ENCODE peak calls at places on chromosome 10, in eight cellular contexts. R is stomach, Q is A549, D is body of pancreas, Y is HCT116, Z is prostate gland, V is tibial nerve, X is spleen. M is an unnamed sample. For H3K4me1, the result is how much of the 10 kb centered on the place peaks cover.

GRCh38 chr10:44804661-44805060 is 106.5 kb upstream of the TMEM72 start:
- DNase-seq in R (no peak), Q (no peak), D (no peak), Y (no peak), Z (no peak), V (no peak), X (no peak), M (no peak)

GRCh38 chr10:89475567-89475966 is 59.8 kb downstream of the SLC16A12 start:
- DNase-seq in R (no peak), Q (no peak), D (no peak), Y (no peak), Z (no peak), V (no peak), X (no peak), M (no peak)

GRCh38 chr10:84540617-84541288 is 212.4 kb downstream of the CCSER2 start:
- DNase-seq in R (peak), Q (peak), D (peak), Y (no peak), Z (peak), V (peak), X (peak), M (no peak)

GRCh38 chr10:10977231-10977956 is 40.3 kb upstream of the CELF2 start:
- DNase-seq in R (no peak), Q (no peak), D (peak), Y (no peak), Z (no peak), V (no peak), X (no peak), M (no peak)

GRCh38 chr10:128068398-128069285 is 57.6 kb downstream of the MKI67 start:
- DNase-seq in R (no peak), Q (no peak), D (no peak), Y (no peak), Z (no peak), V (peak), X (peak), M (no peak)

GRCh38 chr10:59903871-59904270 is 2.5 kb downstream of the CCDC6 start:
- DNase-seq in R (no peak), Q (no peak), D (no peak), Y (no peak), Z (no peak), V (no peak), X (no peak), M (no peak)

GRCh38 chr10:58384536-58384998 is 643 bp upstream of the TFAM start:
- DNase-seq in R (no peak), Q (peak), D (no peak), Y (no peak), Z (no peak), V (no peak), X (no peak), M (no peak)

GRCh38 chr10:122363722-122364463 is 10.6 kb upstream of the PLEKHA1 start:
- DNase-seq in R (no peak), Q (no peak), D (no peak), Y (no peak), Z (peak), V (no peak), X (no peak), M (no peak)

GRCh38 chr10:106175760-106176377 is 988.6 kb downstream of the SORCS1 start:
- DNase-seq in R (no peak), Q (peak), D (peak), Y (no peak), Z (no peak), V (no peak), X (no peak), M (no peak)

GRCh38 chr10:122713091-122713885 is 13.6 kb upstream of the C10orf120 start:
- DNase-seq in R (no peak), Q (no peak), D (no peak), Y (no peak), Z (no peak), V (no peak), X (no peak), M (no peak)

GRCh38 chr10:68231106-68231901 is 609 bp downstream of the ATOH7 start:
- DNase-seq in R (peak), Q (peak), D (peak), Y (peak), Z (peak), V (peak), X (peak), M (no peak)

GRCh38 chr10:84493951-84494848 is 165.8 kb downstream of the CCSER2 start:
- DNase-seq in R (no peak), Q (peak), D (no peak), Y (peak), Z (no peak), V (no peak), X (no peak), M (no peak)

GRCh38 chr10:116763440-116763839 is 21.1 kb upstream of the HSPA12A start:
- DNase-seq in R (no peak), Q (no peak), D (no peak), Y (no peak), Z (no peak), V (no peak), X (peak), M (no peak)

GRCh38 chr10:74113546-74113945 is 37.1 kb downstream of the AP3M1 start:
- DNase-seq in R (no peak), Q (no peak), D (no peak), Y (no peak), Z (peak), V (no peak), X (no peak), M (no peak)

GRCh38 chr10:51014680-51015425 is 59.4 kb upstream of the PRKG1 start:
- DNase-seq in R (no peak), Q (no peak), D (no peak), Y (no peak), Z (no peak), V (no peak), X (no peak), M (no peak)

GRCh38 chr10:37496061-37496460 is 361.3 kb downstream of the ZNF248 start:
- DNase-seq in R (no peak), Q (no peak), D (no peak), Y (no peak), Z (no peak), V (no peak), X (no peak), M (no peak)

GRCh38 chr10:30188101-30188500 is 128.7 kb upstream of the JCAD start:
- DNase-seq in R (no peak), Q (no peak), D (no peak), Y (no peak), Z (no peak), V (no peak), X (no peak), M (no peak)

GRCh38 chr10:600876-601275 is 88.6 kb downstream of the DIP2C start:
- DNase-seq in R (peak), Q (no peak), D (peak), Y (no peak), Z (peak), V (no peak), X (no peak), M (no peak)

GRCh38 chr10:123998197-123999141 is 94.9 kb downstream of the CHST15 start:
- DNase-seq in R (no peak), Q (no peak), D (no peak), Y (no peak), Z (no peak), V (no peak), X (no peak), M (no peak)

GRCh38 chr10:117442944-117443676 is 67.9 kb upstream of the PDZD8 start:
- DNase-seq in R (peak), Q (peak), D (peak), Y (peak), Z (peak), V (peak), X (peak), M (no peak)

GRCh38 chr10:30000802-30001571 is 58.4 kb downstream of the JCAD start:
- DNase-seq in R (no peak), Q (no peak), D (peak), Y (no peak), Z (peak), V (no peak), X (no peak), M (no peak)

GRCh38 chr10:60203993-60204618 is 185.6 kb downstream of the ANK3 start:
- DNase-seq in R (no peak), Q (peak), D (no peak), Y (peak), Z (no peak), V (no peak), X (no peak), M (no peak)

GRCh38 chr10:88849224-88849623 is 2.4 kb downstream of the ANKRD22 start:
- DNase-seq in R (no peak), Q (no peak), D (no peak), Y (no peak), Z (no peak), V (no peak), X (no peak), M (no peak)

GRCh38 chr10:48343106-48343505 is 36.6 kb downstream of the MAPK8 start:
- DNase-seq in R (no peak), Q (no peak), D (no peak), Y (no peak), Z (no peak), V (no peak), X (no peak), M (no peak)

GRCh38 chr10:20743935-20744334 is 153.2 kb downstream of the NEBL start:
- DNase-seq in R (no peak), Q (no peak), D (no peak), Y (no peak), Z (no peak), V (no peak), X (no peak), M (no peak)

GRCh38 chr10:94008526-94008925 is 14.8 kb downstream of the PLCE1 start:
- DNase-seq in R (no peak), Q (no peak), D (no peak), Y (no peak), Z (no peak), V (no peak), X (no peak), M (no peak)
- H3K4me1 ChIP-seq in R (under half), Q (half or more), D (under half), Y (under half), Z (under half), V (under half), X (under half), M (under half)

DNA sequence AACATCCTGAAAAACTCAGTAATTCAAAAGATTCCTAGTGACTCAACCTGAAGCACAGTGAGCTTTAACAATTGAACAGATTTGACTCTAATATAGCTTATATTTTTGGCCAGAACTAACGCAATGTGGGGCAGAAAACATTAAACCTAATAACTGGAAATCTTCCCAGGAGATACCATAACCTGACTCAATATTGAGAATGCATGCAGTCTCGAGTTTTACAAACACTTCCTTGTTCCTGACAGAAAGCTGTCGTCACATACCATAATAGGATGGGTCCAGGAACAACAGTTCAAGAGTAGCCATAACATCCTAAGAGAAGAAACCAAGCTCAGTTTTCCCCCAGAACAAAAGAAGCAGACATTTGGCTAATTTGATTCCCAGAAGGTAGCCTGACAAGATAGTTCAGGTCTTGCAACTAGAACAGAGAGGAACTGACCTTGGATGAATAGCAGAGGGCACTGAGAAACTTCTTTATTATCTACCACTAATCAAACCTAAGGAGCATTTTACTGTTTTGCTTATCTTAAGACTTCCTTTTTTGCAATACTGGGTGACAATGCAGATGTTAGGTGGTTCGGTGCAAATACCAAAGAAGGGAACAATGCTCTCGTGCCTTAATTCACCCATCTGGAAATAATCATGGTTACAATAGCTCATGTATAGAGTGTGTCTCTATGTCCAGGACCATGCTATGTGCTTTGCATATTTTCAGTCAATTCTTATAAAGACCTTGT is 38.6 kb upstream of the ACSL5 start:
- DNase-seq in R (no peak), Q (peak), D (no peak), Y (no peak), Z (no peak), V (no peak), X (no peak), M (no peak)
- TF ChIP-seq POLR2A in R (no peak), Q (no peak), D (no peak), Y (no peak), Z (no peak), V (no peak), X (no peak), M (no peak)

GRCh38 chr10:86064219-86064618 is 302.4 kb downstream of the GRID1 start:
- DNase-seq in R (peak), Q (no peak), D (no peak), Y (no peak), Z (no peak), V (no peak), X (peak), M (no peak)

GRCh38 chr10:86067436-86068050 is 299.1 kb downstream of the GRID1 start:
- DNase-seq in R (peak), Q (no peak), D (no peak), Y (no peak), Z (no peak), V (no peak), X (no peak), M (no peak)

GRCh38 chr10:86066696-86067095 is 299.9 kb downstream of the GRID1 start:
- DNase-seq in R (no peak), Q (no peak), D (no peak), Y (no peak), Z (no peak), V (no peak), X (peak), M (no peak)

GRCh38 chr10:86064931-86065662 is 301.5 kb downstream of the GRID1 start:
- DNase-seq in R (peak), Q (no peak), D (no peak), Y (no peak), Z (no peak), V (no peak), X (peak), M (no peak)

DNA sequence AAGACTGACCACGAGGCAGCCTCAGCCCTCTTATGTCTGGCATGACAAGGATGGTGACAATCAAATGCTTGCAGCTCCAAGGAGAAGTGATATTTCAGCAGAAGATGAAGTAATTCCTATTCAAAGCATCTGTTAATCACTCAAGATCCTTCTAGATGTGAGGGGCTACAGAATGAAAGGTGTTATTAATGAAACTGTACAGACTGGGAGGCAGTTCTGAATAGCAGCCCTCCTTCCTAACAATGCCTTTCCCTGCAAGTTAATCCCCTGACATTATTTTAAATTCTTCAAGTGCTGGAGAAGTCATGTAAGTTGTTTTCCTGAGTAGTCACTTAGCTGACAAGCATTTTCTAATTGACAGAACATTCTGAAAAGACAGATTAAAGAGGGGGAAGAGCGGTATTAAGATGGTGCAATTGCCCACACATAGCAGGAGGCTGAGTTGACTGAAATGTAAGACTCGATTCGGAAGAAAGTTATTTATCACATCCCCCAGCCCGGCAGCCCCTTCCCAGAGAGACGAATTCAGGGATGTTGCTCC is 300.8 kb downstream of the GRID1 start:
- DNase-seq in R (no peak), Q (no peak), D (no peak), Y (no peak), Z (no peak), V (no peak), X (peak), M (no peak)
- H3K4me1 ChIP-seq in R (under half), Q (under half), D (under half), Y (under half), Z (under half), V (under half), X (under half), M (under half)

DNA sequence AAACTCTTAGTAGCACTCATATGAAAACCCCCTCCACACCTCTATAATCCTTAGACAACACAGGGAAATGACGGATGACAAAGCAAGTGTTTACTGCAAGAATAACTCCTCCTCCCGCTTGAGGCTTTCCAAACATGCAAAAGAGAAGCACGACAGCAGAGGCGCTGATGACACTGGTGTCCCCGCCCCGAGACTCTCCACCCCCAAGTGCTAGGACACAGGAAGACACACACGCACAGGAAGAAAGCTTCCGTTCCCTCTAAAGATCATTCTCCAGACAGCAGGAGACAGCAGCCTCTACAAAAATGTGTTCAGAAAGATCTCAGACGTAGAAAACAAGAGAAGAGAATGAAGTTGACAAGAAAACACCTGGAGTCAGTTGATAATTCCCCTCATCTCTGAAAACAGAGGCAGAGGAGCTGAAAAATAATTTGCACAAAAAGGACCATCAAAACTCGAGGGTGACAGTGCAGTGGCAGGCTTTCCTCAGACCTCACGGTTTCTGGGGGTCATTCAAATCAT is 90.2 kb downstream of the DLG5 start:
- DNase-seq in R (peak), Q (peak), D (peak), Y (no peak), Z (peak), V (peak), X (peak), M (no peak)
- TF ChIP-seq POLR2A in R (no peak), Q (no peak), D (no peak), Y (no peak), Z (no peak), V (no peak), X (no peak), M (no peak)

DNA sequence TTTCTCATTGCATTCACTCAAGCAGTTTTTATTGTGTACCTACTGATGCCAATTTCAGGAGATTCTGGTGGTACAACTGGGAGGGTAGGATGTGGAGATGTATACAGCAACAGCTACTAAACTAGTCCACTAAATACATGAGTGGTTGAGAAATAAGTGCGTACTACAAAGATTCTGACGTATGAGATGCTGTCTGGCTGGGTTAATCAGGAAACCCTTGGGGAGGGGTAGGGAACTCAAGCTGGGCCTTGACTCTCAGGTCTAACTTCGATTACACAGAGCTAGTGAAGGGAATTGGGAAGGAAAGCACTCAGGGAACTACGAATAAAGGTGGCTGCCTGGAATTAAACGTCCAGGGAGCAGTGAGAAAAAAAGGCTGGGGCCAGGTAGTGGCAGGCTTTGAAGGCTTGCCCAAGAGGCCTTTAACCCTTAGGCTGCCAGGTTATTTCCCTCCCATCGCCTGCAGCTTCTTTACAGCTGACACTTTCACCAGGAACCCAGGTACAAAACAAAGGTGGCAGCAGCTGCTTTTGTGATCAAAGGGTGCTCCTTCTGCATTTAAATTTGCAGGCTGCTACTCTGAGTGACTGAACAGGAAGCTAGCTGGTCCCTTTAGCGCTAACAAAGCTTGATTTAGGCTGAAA is 3.2 kb downstream of the MMS19 start:
- DNase-seq in R (no peak), Q (no peak), D (no peak), Y (no peak), Z (no peak), V (no peak), X (no peak), M (no peak)
- H3K4me1 ChIP-seq in R (half or more), Q (under half), D (under half), Y (under half), Z (under half), V (under half), X (under half), M (half or more)